ENCODE peak calls at places on chromosomes 6 and 20, in eight cellular contexts. H is IMR-90, R is ovary, T is right lobe of liver, C is lower leg skin, U is heart left ventricle, D is K562, Q is uterus. G is an unnamed sample.

GRCh38 chr6:154252676-154253075 is 103.9 kb downstream of the IPCEF1 start:
- DNase-seq in H (no peak), R (no peak), T (no peak), C (no peak), U (no peak), D (no peak), Q (no peak), G (no peak)

GRCh38 chr6:45728674-45729073 is 287.0 kb downstream of the CLIC5 start:
- DNase-seq in H (peak), R (no peak), T (no peak), C (no peak), U (no peak), D (no peak), Q (no peak), G (no peak)

GRCh38 chr20:34055290-34055689 is 56.8 kb downstream of the EIF2S2 start:
- DNase-seq in H (no peak), R (no peak), T (no peak), C (no peak), U (no peak), D (no peak), Q (no peak), G (no peak)

GRCh38 chr20:1391640-1392442 is 1.0 kb downstream of the FKBP1A start:
- DNase-seq in H (peak), R (no peak), T (no peak), C (no peak), U (no peak), D (peak), Q (no peak), G (no peak)

GRCh38 chr6:15775741-15776140 is 112.9 kb upstream of the DTNBP1 start:
- DNase-seq in H (no peak), R (no peak), T (no peak), C (no peak), U (no peak), D (no peak), Q (no peak), G (no peak)

GRCh38 chr6:14746139-14746837 is 499.6 kb upstream of the JARID2 start:
- DNase-seq in H (no peak), R (no peak), T (no peak), C (no peak), U (no peak), D (no peak), Q (no peak), G (no peak)

GRCh38 chr6:158991017-158991723 is 8.8 kb downstream of the RSPH3 start:
- DNase-seq in H (no peak), R (no peak), T (no peak), C (no peak), U (no peak), D (no peak), Q (no peak), G (no peak)

GRCh38 chr6:130872250-130873095 is 45.3 kb downstream of the SMLR1 start:
- DNase-seq in H (peak), R (peak), T (peak), C (peak), U (peak), D (peak), Q (peak), G (peak)

GRCh38 chr6:134619789-134620188 is 301.9 kb upstream of the SGK1 start:
- DNase-seq in H (peak), R (no peak), T (no peak), C (no peak), U (no peak), D (no peak), Q (no peak), G (no peak)

GRCh38 chr6:134166529-134167221 is 114.3 kb upstream of the SLC2A12 start:
- DNase-seq in H (peak), R (no peak), T (no peak), C (no peak), U (no peak), D (no peak), Q (no peak), G (no peak)

GRCh38 chr6:149228276-149228962 is 89.1 kb upstream of the TAB2 start:
- DNase-seq in H (no peak), R (no peak), T (no peak), C (no peak), U (no peak), D (no peak), Q (no peak), G (no peak)

DNA sequence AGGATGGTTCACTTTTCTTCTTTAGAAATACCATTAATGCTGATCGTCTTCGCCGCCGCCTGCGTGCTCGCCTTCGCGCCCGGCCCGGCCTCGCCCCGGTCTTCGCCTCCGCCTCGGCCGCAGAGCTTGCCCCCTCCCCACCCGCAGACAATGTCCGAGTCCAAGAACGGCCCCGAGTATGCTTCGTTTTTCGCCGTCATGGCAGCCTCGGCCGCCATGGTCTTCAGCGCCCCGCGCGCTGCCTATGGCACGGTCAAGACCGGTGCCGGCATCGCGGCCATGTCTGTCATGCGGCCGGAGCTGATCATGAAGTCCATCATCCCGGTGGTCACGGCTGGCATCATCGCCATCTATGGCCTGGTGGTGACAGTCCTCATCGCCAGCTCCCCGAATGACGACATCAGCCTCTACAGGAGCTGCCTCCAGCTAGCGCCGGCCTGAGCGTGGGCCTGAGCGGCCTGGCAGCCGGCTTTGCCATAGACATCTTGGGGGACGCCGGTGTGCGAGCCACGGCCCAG is 4.7 kb upstream of the PRPH2 start:
- DNase-seq in H (peak), R (peak), T (peak), C (peak), U (peak), D (no peak), Q (peak), G (no peak)
- TF ChIP-seq POLR2A in H (no peak), R (no peak), T (no peak), C (no peak), U (no peak), D (no peak), Q (no peak), G (no peak)

GRCh38 chr6:32979720-32980487 is 11.5 kb downstream of the BRD2 start:
- DNase-seq in H (no peak), R (no peak), T (no peak), C (no peak), U (no peak), D (no peak), Q (no peak), G (no peak)
- TF ChIP-seq POLR2A in H (no peak), R (no peak), T (peak), C (no peak), U (no peak), D (peak), Q (no peak), G (no peak)

GRCh38 chr6:2485116-2485515 is 239.7 kb upstream of the GMDS start:
- DNase-seq in H (no peak), R (no peak), T (no peak), C (no peak), U (no peak), D (no peak), Q (no peak), G (no peak)

GRCh38 chr6:2482773-2483172 is 237.4 kb upstream of the GMDS start:
- DNase-seq in H (no peak), R (no peak), T (no peak), C (no peak), U (no peak), D (peak), Q (no peak), G (peak)

GRCh38 chr6:2491137-2491536 is 245.7 kb upstream of the GMDS start:
- DNase-seq in H (no peak), R (no peak), T (no peak), C (no peak), U (no peak), D (no peak), Q (no peak), G (no peak)

GRCh38 chr6:2492686-2493523 is 247.5 kb upstream of the GMDS start:
- DNase-seq in H (no peak), R (no peak), T (no peak), C (no peak), U (no peak), D (no peak), Q (no peak), G (no peak)

DNA sequence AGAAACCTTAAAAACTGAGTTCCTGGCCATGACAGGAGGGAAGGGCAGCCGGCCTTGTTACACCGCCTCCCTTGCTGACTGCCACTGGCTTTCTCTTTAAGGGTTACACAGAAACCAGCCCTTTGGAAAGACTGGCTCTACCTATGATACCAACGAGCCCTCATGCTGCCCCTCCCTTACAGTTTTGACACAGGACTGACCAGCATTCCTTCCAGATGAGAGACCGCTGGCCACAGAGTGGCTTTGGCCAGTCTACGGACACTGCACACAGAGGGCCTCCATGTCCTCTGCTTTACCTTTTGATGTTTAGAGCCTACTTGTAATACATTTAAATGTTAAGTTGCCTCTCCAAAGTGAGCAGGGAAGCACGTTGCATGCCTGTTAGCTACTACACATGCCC is 243.2 kb upstream of the GMDS start:
- DNase-seq in H (no peak), R (no peak), T (no peak), C (no peak), U (no peak), D (no peak), Q (no peak), G (no peak)
- TF ChIP-seq POLR2A in H (no peak), R (no peak), T (no peak), C (no peak), U (no peak), D (no peak), Q (no peak), G (no peak)

GRCh38 chr6:108364470-108364869 is 69.6 kb downstream of the AFG1L start:
- DNase-seq in H (no peak), R (no peak), T (no peak), C (no peak), U (no peak), D (no peak), Q (no peak), G (no peak)
- TF ChIP-seq POLR2A in H (no peak), R (no peak), T (no peak), C (no peak), U (no peak), D (no peak), Q (no peak), G (no peak)

GRCh38 chr6:32558426-32559057 is 28.5 kb upstream of the HLA-DRB5 start:
- DNase-seq in H (no peak), R (no peak), T (no peak), C (no peak), U (no peak), D (no peak), Q (no peak), G (no peak)

GRCh38 chr6:32554269-32554919 is 24.3 kb upstream of the HLA-DRB5 start:
- DNase-seq in H (no peak), R (no peak), T (no peak), C (no peak), U (no peak), D (no peak), Q (no peak), G (no peak)

GRCh38 chr6:32551410-32551809 is 21.3 kb upstream of the HLA-DRB5 start:
- DNase-seq in H (no peak), R (no peak), T (no peak), C (no peak), U (no peak), D (no peak), Q (no peak), G (no peak)

DNA sequence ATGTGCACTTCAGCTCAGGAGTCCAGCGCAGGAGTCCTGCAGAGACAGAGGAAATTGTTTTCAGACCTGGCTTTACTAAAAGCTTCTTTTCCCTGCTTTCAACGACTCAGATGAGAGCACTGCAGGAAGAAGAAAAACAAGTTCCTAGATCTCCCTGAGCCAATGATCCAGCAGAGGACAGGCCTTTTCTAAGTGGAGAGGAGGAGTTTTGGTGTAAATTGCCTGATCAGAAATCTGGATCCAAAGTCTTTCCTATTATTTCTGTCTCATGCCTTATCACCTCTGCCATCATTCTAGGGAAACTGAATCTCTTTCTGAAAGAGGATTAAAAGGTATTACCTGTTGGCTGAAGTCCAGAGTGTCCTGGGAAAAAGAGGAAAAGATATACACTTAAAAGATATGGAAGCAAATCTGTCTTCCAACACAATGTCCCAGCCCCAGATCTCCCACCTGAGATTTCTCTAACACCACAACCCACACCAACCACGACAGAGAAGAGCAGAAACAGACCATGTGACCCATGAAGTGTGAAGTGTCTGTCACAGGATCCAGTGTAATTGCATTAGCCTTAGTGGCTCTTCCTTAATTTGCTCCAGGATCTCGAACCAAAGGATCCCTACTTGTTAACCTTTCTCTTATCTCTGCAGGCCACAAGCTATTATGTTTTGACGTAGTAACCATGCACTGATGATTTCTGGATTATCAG is 23.1 kb upstream of the HLA-DRB5 start:
- DNase-seq in H (no peak), R (no peak), T (no peak), C (no peak), U (no peak), D (no peak), Q (no peak), G (no peak)
- TF ChIP-seq POLR2A in H (no peak), R (no peak), T (no peak), C (no peak), U (no peak), D (no peak), Q (no peak), G (no peak)

DNA sequence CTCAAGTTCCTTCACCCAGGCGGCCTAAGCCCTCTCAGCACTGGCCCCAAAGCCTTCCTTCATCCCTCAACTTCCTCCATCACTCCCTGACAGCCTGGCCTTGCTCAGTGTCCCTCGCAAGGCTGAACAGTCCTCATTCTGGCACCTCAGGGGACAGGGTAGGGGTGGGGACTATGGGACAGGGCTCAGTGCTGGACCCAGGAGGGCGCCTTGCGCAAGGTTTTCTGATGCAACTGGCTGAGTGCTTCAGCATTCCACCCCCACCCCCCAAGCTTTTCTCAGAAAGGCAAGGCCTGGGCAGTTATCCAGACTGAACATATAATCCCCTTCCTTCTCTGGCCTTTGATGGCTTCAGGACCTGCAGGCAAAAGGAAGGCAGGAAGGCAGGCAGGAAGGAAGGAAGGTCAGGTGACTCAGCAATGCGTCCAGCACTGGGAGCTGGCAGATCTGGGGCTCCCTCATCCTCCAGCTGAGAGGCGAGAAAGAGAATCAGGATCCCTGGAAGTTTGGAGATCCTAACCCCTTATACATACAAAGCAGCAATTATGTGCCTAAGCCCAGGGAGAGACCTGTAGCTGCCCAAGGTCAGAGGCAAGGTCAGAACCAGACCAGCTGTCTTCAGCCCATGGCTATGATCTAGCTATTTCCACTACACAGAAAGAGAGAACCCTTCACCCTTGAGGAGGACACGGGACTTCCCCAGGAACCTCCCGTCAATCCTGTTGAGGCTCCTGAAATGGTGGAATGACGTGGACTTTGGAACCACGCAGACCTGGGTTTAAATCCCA is 8.6 kb upstream of the TRIB3 start:
- DNase-seq in H (peak), R (no peak), T (peak), C (no peak), U (peak), D (peak), Q (peak), G (peak)
- TF ChIP-seq POLR2A in H (no peak), R (no peak), T (peak), C (no peak), U (no peak), D (peak), Q (no peak), G (no peak)

GRCh38 chr6:36196880-36197548 is 470 bp downstream of the BRPF3 start:
- DNase-seq in H (peak), R (peak), T (peak), C (peak), U (peak), D (peak), Q (peak), G (peak)
- TF ChIP-seq POLR2A in H (peak), R (peak), T (peak), C (peak), U (peak), D (peak), Q (peak), G (no peak)

DNA sequence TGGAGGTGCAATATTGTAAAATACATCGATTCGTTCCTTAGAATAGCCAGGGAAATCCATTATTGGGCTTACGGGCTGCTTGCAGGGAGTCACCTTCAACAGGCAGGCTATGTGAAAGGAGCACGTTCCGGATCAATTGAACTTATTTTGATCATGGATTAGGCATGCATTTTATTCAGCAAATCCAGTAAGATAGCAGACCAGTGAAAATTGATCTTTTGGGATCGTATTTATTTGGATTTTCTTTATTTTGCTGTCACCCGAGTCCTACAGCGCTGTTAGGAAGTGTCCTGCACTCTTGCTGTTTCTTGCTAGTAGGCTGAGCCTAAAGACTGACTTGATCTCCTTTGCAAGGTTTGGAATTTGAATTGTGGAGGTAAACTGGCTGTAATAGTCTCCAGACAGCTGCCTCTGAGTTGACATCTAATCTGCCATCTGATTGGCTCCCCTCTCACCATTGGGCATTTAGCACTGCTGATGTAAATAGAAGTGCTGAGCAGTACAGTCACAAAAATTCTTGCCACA is 3.0 kb downstream of the ARID1B start:
- DNase-seq in H (peak), R (no peak), T (no peak), C (peak), U (peak), D (no peak), Q (peak), G (peak)
- TF ChIP-seq POLR2A in H (peak), R (no peak), T (peak), C (no peak), U (peak), D (peak), Q (peak), G (peak)

G was measured in HCT116.